ENCODE peak calls at places on chromosomes 12 and 14, in eight cellular contexts. B is kidney tubule cell; U is GM13977; R is stimulated activated CD4-positive, alpha-beta T cell treated with anti-CD3 and anti-CD28 coated beads, Interleukin-15, amount 100 ng/mL, for 24 hours; A is NCI-H526; K is ovary; C is GF-D8; D is CD4-positive, alpha-beta memory T cell. N is an unnamed sample.

GRCh38 chr14:74290415-74290814 is 12.3 kb downstream of the ABCD4 start:
- DNase-seq in K (no peak), C (no peak), R (peak), A (no peak), D (no peak), U (peak), B (peak), N (peak)

GRCh38 chr12:121791671-121792496 is 1.6 kb downstream of the RHOF start:
- DNase-seq in A (no peak), B (peak), D (no peak), R (peak), C (no peak), U (no peak), K (no peak), N (no peak)

GRCh38 chr14:91796622-91797347 is 64.9 kb upstream of the CATSPERB start:
- DNase-seq in R (no peak), D (no peak), K (no peak), B (peak), C (no peak), A (no peak), U (no peak), N (no peak)

GRCh38 chr14:54776361-54777001 is 126.1 kb downstream of the GCH1 start:
- DNase-seq in U (peak), D (peak), R (peak), A (no peak), C (peak), B (peak), K (no peak), N (peak)

GRCh38 chr12:1796515-1797010 is 23.8 kb upstream of the LRTM2 start:
- DNase-seq in B (no peak), C (peak), K (peak), A (no peak), R (peak), D (peak), U (peak), N (no peak)

GRCh38 chr14:90056821-90057220 is 5.0 kb upstream of the KCNK13 start:
- DNase-seq in A (no peak), U (no peak), B (no peak), K (no peak), D (no peak), R (no peak), C (no peak), N (no peak)

GRCh38 chr12:11653215-11653753 is 3.8 kb downstream of the ETV6 start:
- DNase-seq in U (peak), B (peak), R (peak), D (no peak), K (no peak), A (no peak), C (peak), N (no peak)

GRCh38 chr12:116194935-116195431 is 82.5 kb downstream of the MED13L start:
- DNase-seq in U (peak), K (no peak), B (no peak), A (no peak), R (peak), C (no peak), D (peak), N (no peak)

GRCh38 chr14:56487761-56488160 is 91.8 kb upstream of the TMEM260 start:
- DNase-seq in D (no peak), C (no peak), B (peak), A (no peak), R (no peak), U (no peak), K (no peak), N (peak)

GRCh38 chr12:8519208-8519607 is 5.9 kb downstream of the CLEC4D start:
- DNase-seq in K (no peak), A (no peak), D (no peak), C (no peak), B (no peak), R (no peak), U (no peak), N (no peak)

GRCh38 chr14:52923902-52924575 is 26.8 kb downstream of the FERMT2 start:
- DNase-seq in K (no peak), A (no peak), R (no peak), C (no peak), B (peak), D (no peak), U (no peak), N (no peak)

GRCh38 chr12:89470741-89471504 is 53.7 kb downstream of the GALNT4 start:
- DNase-seq in R (no peak), A (peak), D (peak), B (peak), C (peak), U (peak), K (no peak), N (no peak)

GRCh38 chr14:90575781-90576180 is 179.0 kb downstream of the CALM1 start:
- DNase-seq in A (no peak), U (no peak), K (no peak), B (no peak), R (no peak), C (no peak), D (no peak), N (no peak)

GRCh38 chr14:66228267-66228970 is 257.8 kb upstream of the CCDC196 start:
- DNase-seq in R (peak), K (no peak), C (no peak), U (no peak), B (peak), A (no peak), D (no peak), N (peak)

GRCh38 chr14:25132734-25133422 is 82.9 kb upstream of the STXBP6 start:
- DNase-seq in D (peak), U (peak), C (no peak), R (peak), B (peak), A (no peak), K (peak), N (peak)

GRCh38 chr14:52299692-52300278 is 14.3 kb upstream of the PTGER2 start:
- DNase-seq in C (peak), K (no peak), D (peak), B (peak), U (peak), A (no peak), R (no peak), N (peak)

GRCh38 chr12:112900298-112901145 is 6.2 kb upstream of the OAS1 start:
- DNase-seq in C (peak), R (peak), A (peak), K (no peak), B (peak), D (peak), U (peak), N (peak)

GRCh38 chr12:10331642-10332239 is 24.1 kb downstream of the KLRD1 start:
- DNase-seq in B (peak), R (no peak), A (peak), U (peak), C (no peak), D (peak), K (no peak), N (peak)